ENCODE peak calls at places on chromosomes 13 and 19, in four cellular contexts. Y, G, J and A are unnamed samples.

GRCh38 chr13:110264685-110265275 is 42.2 kb downstream of the COL4A1 start:
- DNase-seq in Y (no peak), G (no peak), J (no peak), A (no peak)

GRCh38 chr19:5281588-5281987 is 59.0 kb downstream of the PTPRS start:
- DNase-seq in Y (no peak), G (no peak), J (no peak), A (no peak)

GRCh38 chr19:19106061-19106551 is 32.2 kb downstream of the TMEM161A start:
- DNase-seq in Y (no peak), G (no peak), J (no peak), A (no peak)

GRCh38 chr13:51524312-51524711 is 60.0 kb upstream of the WDFY2 start:
- DNase-seq in Y (no peak), G (no peak), J (no peak), A (no peak)

GRCh38 chr19:48487544-48487943 is 18.4 kb downstream of the CYTH2 start:
- DNase-seq in Y (no peak), G (no peak), J (no peak), A (no peak)

GRCh38 chr19:4028334-4029246 is 21.1 kb downstream of the PIAS4 start:
- DNase-seq in Y (no peak), G (no peak), J (no peak), A (no peak)

GRCh38 chr13:35987572-35988513 is 143.3 kb downstream of the DCLK1 start:
- DNase-seq in Y (no peak), G (no peak), J (no peak), A (no peak)

GRCh38 chr13:40420160-40420740 is 246.2 kb downstream of the FOXO1 start:
- DNase-seq in Y (no peak), G (no peak), J (no peak), A (no peak)

GRCh38 chr19:40210919-40211318 is 7.3 kb downstream of the TTC9B start:
- DNase-seq in Y (no peak), G (no peak), J (no peak), A (no peak)

GRCh38 chr19:4678881-4679379 is 8.8 kb upstream of the MYDGF start:
- DNase-seq in Y (peak), G (no peak), J (no peak), A (no peak)

GRCh38 chr19:4543444-4543843 is 3.6 kb upstream of the LRG1 start:
- DNase-seq in Y (no peak), G (no peak), J (no peak), A (no peak)

GRCh38 chr19:8355631-8356402 is 8.1 kb upstream of the ANGPTL4 start:
- DNase-seq in Y (no peak), G (no peak), J (no peak), A (no peak)